ENCODE peak calls at places on chromosomes 7 and 10, in nine cellular contexts. D is spleen, F is H1, I is upper lobe of left lung, V is sigmoid colon, G is esophagus muscularis mucosa, C is prostate gland, Z is suprapubic skin, P is stomach. H is an unnamed sample. For H3K36me3, the result is how much of the 10 kb centered on the place peaks cover.

GRCh38 chr10:31075434-31075833 is 43.8 kb upstream of the ZNF438 start:
- DNase-seq in Z (no peak), V (no peak), D (no peak), C (no peak), G (no peak), P (no peak), F (no peak), I (no peak), H (no peak)

GRCh38 chr10:132900211-132900756 is 42.1 kb downstream of the CFAP46 start:
- DNase-seq in I (no peak), C (no peak), Z (no peak), V (peak), G (no peak), P (no peak), F (no peak), D (peak), H (no peak)

GRCh38 chr7:135993950-135994349 is 16.8 kb upstream of the MTPN start:
- DNase-seq in P (no peak), G (no peak), I (no peak), D (no peak), V (no peak), F (no peak), Z (no peak), C (no peak), H (no peak)

GRCh38 chr10:103890688-103891087 is 27.3 kb downstream of the STN1 start:
- DNase-seq in D (no peak), C (no peak), G (no peak), V (no peak), I (no peak), F (no peak), Z (no peak), P (no peak), H (no peak)

GRCh38 chr10:5942001-5942400 is 35.3 kb downstream of the IL15RA start:
- DNase-seq in D (no peak), V (peak), C (no peak), Z (no peak), G (no peak), I (no peak), P (no peak), F (no peak), H (no peak)

GRCh38 chr10:38016354-38016753 is 5.9 kb downstream of the ZNF33A start:
- DNase-seq in C (no peak), I (no peak), Z (no peak), G (no peak), F (no peak), V (no peak), P (no peak), D (no peak), H (no peak)

GRCh38 chr7:17528636-17529035 is 230.2 kb downstream of the AHR start:
- DNase-seq in V (no peak), I (no peak), F (no peak), P (no peak), G (no peak), Z (no peak), D (no peak), C (no peak), H (no peak)

GRCh38 chr10:118521415-118522117 is 73.9 kb downstream of the PRLHR start:
- DNase-seq in V (no peak), G (peak), D (no peak), C (no peak), P (no peak), I (no peak), Z (no peak), F (no peak), H (no peak)

GRCh38 chr7:111198255-111198654 is 107.3 kb downstream of the LRRN3 start:
- DNase-seq in F (no peak), Z (no peak), I (no peak), P (no peak), G (no peak), C (no peak), V (no peak), D (no peak), H (no peak)

GRCh38 chr7:69232445-69233376 is 365.6 kb upstream of the AUTS2 start:
- DNase-seq in G (no peak), C (no peak), P (no peak), Z (peak), F (peak), V (no peak), D (no peak), I (no peak), H (no peak)

GRCh38 chr10:133087679-133088523 is at the start of gene ADGRA1:
- DNase-seq in P (no peak), Z (no peak), V (no peak), I (no peak), G (no peak), D (no peak), C (no peak), F (no peak), H (no peak)

GRCh38 chr10:13340626-13341370 is 7.3 kb downstream of the SEPHS1 start:
- DNase-seq in F (no peak), Z (no peak), G (no peak), C (no peak), I (no peak), D (no peak), P (no peak), V (no peak), H (no peak)

GRCh38 chr7:69670701-69671100 is 72.4 kb downstream of the AUTS2 start:
- DNase-seq in I (no peak), F (no peak), C (no peak), D (no peak), Z (no peak), V (no peak), G (no peak), P (no peak), H (no peak)

GRCh38 chr10:49539320-49539885 is 482 bp upstream of the ERCC6 start:
- DNase-seq in D (peak), I (peak), P (peak), G (no peak), Z (no peak), F (no peak), C (peak), V (peak), H (peak)

GRCh38 chr10:112082134-112082533 is 101.4 kb downstream of the GPAM start:
- DNase-seq in P (no peak), V (no peak), D (no peak), F (no peak), C (no peak), I (no peak), G (no peak), Z (peak), H (no peak)

GRCh38 chr7:128389085-128389814 is 20.5 kb downstream of the IMPDH1 start:
- DNase-seq in F (no peak), D (no peak), P (no peak), C (no peak), V (no peak), I (no peak), Z (peak), G (no peak), H (no peak)

GRCh38 chr10:11345224-11346054 is 266.0 kb downstream of the USP6NL start:
- DNase-seq in I (peak), V (no peak), G (no peak), C (peak), D (no peak), F (peak), P (no peak), Z (no peak), H (no peak)

GRCh38 chr10:23824822-23825221 is 384.1 kb upstream of the KIAA1217 start:
- DNase-seq in C (no peak), Z (no peak), D (no peak), V (no peak), I (no peak), F (no peak), G (no peak), P (no peak), H (no peak)

GRCh38 chr10:3656214-3656613 is 128.8 kb downstream of the KLF6 start:
- DNase-seq in I (no peak), Z (no peak), F (no peak), P (no peak), D (no peak), G (no peak), C (no peak), V (no peak), H (no peak)
- H3K36me3 ChIP-seq in I (under half), Z (under half), F (under half), P (under half), D (under half), G (under half), C (under half), V (under half), H (under half)

DNA sequence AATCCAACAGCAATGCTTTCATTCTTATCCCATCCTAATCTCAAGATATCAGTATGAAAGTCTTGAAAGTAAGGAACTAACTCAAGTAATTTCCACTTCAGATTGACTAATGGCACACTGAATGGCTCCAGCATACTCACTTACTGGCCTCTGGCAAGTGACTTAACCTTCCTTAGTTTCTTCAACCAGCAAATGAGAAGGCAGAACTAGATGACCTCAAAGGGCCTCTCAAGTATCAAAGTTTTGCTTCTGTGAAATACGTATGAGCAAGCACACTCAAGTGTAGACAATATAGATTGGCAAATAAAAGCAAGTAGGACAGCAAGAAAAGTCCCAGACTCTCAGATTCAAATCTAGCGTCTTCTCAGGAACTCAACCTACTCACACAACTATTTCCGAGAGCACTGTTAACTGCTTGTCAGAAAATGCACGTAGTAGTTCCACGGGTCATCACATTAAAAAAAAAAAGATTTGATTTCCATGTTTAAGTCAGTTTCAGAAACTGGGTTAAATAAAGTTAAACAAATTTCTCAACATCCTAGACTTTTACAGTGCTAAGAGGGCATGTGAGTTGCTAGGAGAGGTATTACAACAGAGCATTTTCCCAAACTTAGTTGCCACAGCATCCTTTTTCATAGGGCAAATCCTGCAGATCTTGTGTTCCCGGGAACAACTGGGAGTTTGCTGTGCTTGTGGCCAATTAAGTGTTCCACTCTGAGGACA is 276.9 kb upstream of the KLF14 start:
- DNase-seq in Z (no peak), P (no peak), C (no peak), G (no peak), F (no peak), D (no peak), V (no peak), I (no peak), H (no peak)
- TF ChIP-seq POLR2A in Z (no peak), P (no peak), C (no peak), G (no peak), F (no peak), D (no peak), V (no peak), I (no peak), H (no peak)

GRCh38 chr10:46284286-46285229 is 2.2 kb upstream of the ANTXRL start:
- DNase-seq in V (peak), D (peak), P (peak), Z (peak), G (no peak), I (peak), C (peak), F (peak), H (peak)
- TF ChIP-seq POLR2AphosphoS5 in V (peak), D (peak), P (no peak), Z (no peak), G (peak), I (no peak), C (peak), F (no peak), H (peak)

DNA sequence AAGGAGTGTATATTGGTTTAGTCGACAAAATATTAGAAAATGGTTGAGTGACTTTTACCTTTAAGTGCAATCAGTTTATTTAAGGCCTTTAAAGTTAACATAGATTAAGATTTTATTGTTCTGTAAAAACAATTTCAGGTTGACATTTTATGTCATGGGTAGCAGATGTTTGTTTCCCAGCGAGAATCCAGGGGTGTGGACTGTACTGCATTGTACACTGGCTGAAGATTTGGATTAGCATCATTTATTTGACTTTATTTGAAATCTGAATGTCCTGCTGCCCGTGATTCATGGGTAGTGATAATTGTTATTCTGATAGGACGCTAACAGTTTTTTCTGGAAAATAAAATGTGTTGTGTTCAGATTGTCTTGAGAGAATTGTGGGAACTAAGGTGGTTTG is 39.3 kb downstream of the RBM33 start:
- DNase-seq in D (no peak), F (no peak), C (no peak), V (no peak), G (no peak), Z (no peak), I (no peak), P (no peak), H (no peak)
- H3K36me3 ChIP-seq in D (under half), F (under half), C (under half), V (under half), G (under half), Z (under half), I (half or more), P (half or more), H (under half)

GRCh38 chr10:3233486-3233990 is 61.0 kb upstream of the PITRM1 start:
- DNase-seq in G (no peak), V (no peak), C (no peak), D (no peak), P (no peak), Z (no peak), F (no peak), I (no peak), H (no peak)
- TF ChIP-seq POLR2A in G (no peak), V (no peak), C (no peak), D (no peak), P (no peak), Z (no peak), F (no peak), I (no peak), H (no peak)

DNA sequence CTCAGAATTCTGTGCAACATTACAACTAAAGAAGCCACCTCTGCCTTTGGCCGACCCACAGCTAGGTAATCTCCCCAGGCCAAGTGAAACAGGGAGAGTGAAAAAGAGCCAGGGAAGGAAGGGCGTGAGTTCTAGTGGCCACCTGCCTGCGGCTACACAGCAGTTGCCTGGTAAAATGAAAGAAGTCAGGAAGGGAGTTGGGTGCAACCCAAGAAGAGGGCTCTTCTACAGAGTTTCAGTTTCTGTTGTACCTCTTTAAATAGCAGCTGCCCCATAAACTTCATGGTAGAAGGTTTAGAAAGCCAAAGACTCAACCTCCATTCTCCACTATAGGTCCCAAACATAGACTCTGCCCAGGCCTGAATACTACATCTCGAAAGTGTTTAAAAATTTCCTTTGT is 76.2 kb upstream of the TMEM168 start:
- DNase-seq in I (no peak), D (no peak), P (no peak), Z (no peak), V (no peak), F (no peak), G (no peak), C (no peak), H (no peak)
- TF ChIP-seq POLR2AphosphoS5 in I (no peak), D (no peak), P (no peak), Z (no peak), V (no peak), F (no peak), G (no peak), C (no peak), H (no peak)

DNA sequence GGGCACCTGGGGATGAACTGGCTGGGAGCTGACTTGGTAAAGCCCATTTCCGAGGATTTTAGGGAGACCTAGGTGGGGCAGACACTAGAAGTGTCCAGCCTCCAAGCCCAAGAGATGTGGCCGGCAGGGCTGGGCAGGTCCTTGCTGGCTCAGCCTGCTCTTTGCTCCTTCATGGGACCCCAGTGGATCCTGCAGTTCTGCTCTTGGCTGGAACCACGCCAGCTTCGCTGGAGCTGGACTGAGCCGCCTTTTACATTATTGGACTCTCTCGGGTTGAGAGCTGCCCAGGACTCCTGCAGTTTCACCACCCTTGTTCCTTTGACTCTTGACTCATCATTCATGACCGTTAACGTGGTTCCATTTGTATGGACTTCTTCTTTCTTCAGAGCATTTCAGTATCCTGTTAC is 5.7 kb downstream of the PPIF start:
- DNase-seq in D (no peak), P (no peak), C (no peak), Z (peak), G (no peak), I (peak), V (no peak), F (no peak), H (no peak)
- H3K36me3 ChIP-seq in D (half or more), P (half or more), C (under half), Z (half or more), G (half or more), I (half or more), V (under half), F (under half), H (under half)

H was measured in breast epithelium.